ENCODE peak calls at places on chromosomes 13 and 19, in eight cellular contexts. R is lower leg skin, Z is ovary, L is A549, E is GM12892, C is IMR-90, P is body of pancreas, V is Peyer's patch. Q is an unnamed sample.

GRCh38 chr19:38665219-38665931 is 17.9 kb downstream of the ACTN4 start:
- DNase-seq in P (no peak), V (no peak), C (no peak), Z (no peak), L (no peak), E (no peak), R (no peak), Q (no peak)

GRCh38 chr19:39998511-39998910 is 1.7 kb downstream of the ZNF546 start:
- DNase-seq in E (no peak), Z (no peak), V (no peak), P (no peak), C (peak), L (no peak), R (no peak), Q (no peak)

GRCh38 chr13:44050450-44051063 is 170.9 kb downstream of the LACC1 start:
- DNase-seq in Z (no peak), R (no peak), P (no peak), V (no peak), L (no peak), C (peak), E (no peak), Q (peak)

GRCh38 chr19:1663854-1664253 is 11.4 kb upstream of the TCF3 start:
- DNase-seq in L (no peak), V (no peak), E (peak), Z (no peak), C (no peak), P (no peak), R (no peak), Q (no peak)

GRCh38 chr13:44969858-44970484 is 19.3 kb downstream of the NUFIP1 start:
- DNase-seq in R (no peak), Z (no peak), P (no peak), C (peak), V (no peak), L (peak), E (no peak), Q (peak)

GRCh38 chr19:6732803-6733337 is 4.5 kb downstream of the GPR108 start:
- DNase-seq in E (no peak), L (no peak), V (no peak), Z (no peak), C (no peak), R (no peak), P (no peak), Q (no peak)

GRCh38 chr13:44231786-44232516 is 141.7 kb upstream of the SERP2 start:
- DNase-seq in Z (peak), P (peak), V (peak), E (no peak), L (peak), R (peak), C (peak), Q (no peak)

GRCh38 chr19:32876919-32877285 is 7.3 kb upstream of the SLC7A9 start:
- DNase-seq in L (no peak), V (peak), E (no peak), R (peak), Z (no peak), C (peak), P (no peak), Q (no peak)

GRCh38 chr13:30736921-30737320 is 1.6 kb downstream of the ALOX5AP start:
- DNase-seq in C (no peak), Z (no peak), P (no peak), E (no peak), R (no peak), L (no peak), V (no peak), Q (no peak)

GRCh38 chr13:60329221-60329983 is 67.6 kb upstream of the TDRD3 start:
- DNase-seq in V (no peak), R (no peak), Z (no peak), L (no peak), E (no peak), P (peak), C (peak), Q (peak)

GRCh38 chr19:4374451-4375163 is 25.7 kb downstream of the SH3GL1 start:
- DNase-seq in L (peak), C (peak), P (peak), Z (peak), R (peak), V (peak), E (no peak), Q (peak)

GRCh38 chr13:30020726-30021312 is 170.4 kb upstream of the UBL3 start:
- DNase-seq in Z (no peak), C (peak), P (no peak), R (no peak), E (no peak), L (no peak), V (no peak), Q (no peak)

GRCh38 chr19:4980838-4981680 is 12.1 kb downstream of the KDM4B start:
- DNase-seq in V (no peak), R (no peak), L (no peak), Z (no peak), P (no peak), C (no peak), E (peak), Q (no peak)

GRCh38 chr19:30664358-30665058 is 292.3 kb downstream of the ZNF536 start:
- DNase-seq in V (peak), L (no peak), P (peak), C (peak), Z (no peak), E (no peak), R (no peak), Q (no peak)

GRCh38 chr19:33445752-33446070 is 72.2 kb downstream of the CEBPG start:
- DNase-seq in L (no peak), E (no peak), R (peak), P (no peak), V (no peak), Z (no peak), C (no peak), Q (no peak)

GRCh38 chr19:6678690-6679109 is 8.7 kb upstream of the TNFSF14 start:
- DNase-seq in V (no peak), L (no peak), P (no peak), C (no peak), R (no peak), Z (no peak), E (no peak), Q (no peak)

GRCh38 chr13:60230593-60230992 is 66.9 kb upstream of the DIAPH3 start:
- DNase-seq in Z (no peak), P (no peak), E (no peak), V (no peak), R (no peak), C (peak), L (no peak), Q (peak)

GRCh38 chr19:44702551-44703176 is 3.7 kb downstream of the CEACAM16 start:
- DNase-seq in E (no peak), C (no peak), R (no peak), Z (no peak), L (no peak), V (no peak), P (no peak), Q (no peak)

GRCh38 chr19:10270180-10270615 is 722 bp upstream of the ICAM1 start:
- DNase-seq in L (no peak), V (peak), R (peak), P (peak), C (no peak), Z (peak), E (no peak), Q (peak)

GRCh38 chr13:30607908-30608307 is 9.8 kb upstream of the USPL1 start:
- DNase-seq in C (no peak), R (no peak), Z (no peak), P (no peak), L (no peak), E (peak), V (no peak), Q (no peak)

GRCh38 chr13:43265028-43265427 is 241.6 kb downstream of the DNAJC15 start:
- DNase-seq in R (no peak), C (no peak), E (no peak), P (no peak), Z (no peak), L (no peak), V (no peak), Q (no peak)

GRCh38 chr13:34372581-34372980 is 554.6 kb downstream of the RFC3 start:
- DNase-seq in L (peak), V (no peak), R (no peak), P (no peak), Z (no peak), E (no peak), C (no peak), Q (no peak)

GRCh38 chr19:47707135-47707925 is 5.9 kb upstream of the EHD2 start:
- DNase-seq in E (peak), C (peak), R (peak), P (peak), Z (peak), L (peak), V (peak), Q (peak)

GRCh38 chr13:33910267-33910666 is 92.3 kb downstream of the RFC3 start:
- DNase-seq in V (no peak), L (no peak), R (no peak), P (no peak), Z (no peak), E (no peak), C (no peak), Q (no peak)

GRCh38 chr19:49677232-49677881 is at the start of gene PRMT1:
- DNase-seq in L (no peak), E (no peak), Z (peak), P (peak), C (no peak), R (no peak), V (no peak), Q (peak)

GRCh38 chr19:1874554-1875185 is 10.6 kb downstream of the ABHD17A start:
- DNase-seq in P (no peak), V (no peak), C (no peak), E (no peak), L (no peak), Z (no peak), R (no peak), Q (peak)

GRCh38 chr13:35771898-35772297 is 295.4 kb upstream of the MAB21L1 start:
- DNase-seq in C (peak), R (no peak), E (no peak), Z (no peak), L (no peak), V (no peak), P (no peak), Q (no peak)

GRCh38 chr19:33094504-33095067 is 13.6 kb downstream of the GPATCH1 start:
- DNase-seq in P (no peak), E (no peak), V (no peak), R (no peak), C (no peak), L (no peak), Z (no peak), Q (no peak)

GRCh38 chr13:75813323-75813722 is 177.2 kb downstream of the LMO7 start:
- DNase-seq in E (no peak), V (no peak), P (no peak), R (no peak), C (no peak), Z (no peak), L (no peak), Q (no peak)
- TF ChIP-seq POLR2A in E (no peak), V (no peak), P (no peak), R (no peak), C (no peak), Z (no peak), L (no peak), Q (no peak)

GRCh38 chr19:18204394-18205179 is 745 bp upstream of the RAB3A start:
- DNase-seq in L (no peak), V (peak), P (peak), C (no peak), Z (peak), E (no peak), R (no peak), Q (no peak)
- TF ChIP-seq POLR2A in L (no peak), V (no peak), P (no peak), C (peak), Z (peak), E (no peak), R (peak), Q (peak)

GRCh38 chr19:9000933-9001332 is 9.3 kb downstream of the MUC16 start:
- DNase-seq in E (no peak), Z (no peak), L (no peak), P (no peak), C (no peak), V (no peak), R (no peak), Q (no peak)
- TF ChIP-seq POLR2A in E (no peak), Z (no peak), L (no peak), P (no peak), C (no peak), V (no peak), R (no peak), Q (no peak)

GRCh38 chr19:46391296-46392251 is 21.8 kb downstream of the CCDC8 start:
- DNase-seq in P (no peak), R (no peak), Z (peak), C (no peak), E (no peak), L (no peak), V (no peak), Q (no peak)
- TF ChIP-seq POLR2A in P (no peak), R (no peak), Z (no peak), C (no peak), E (no peak), L (no peak), V (no peak), Q (no peak)

DNA sequence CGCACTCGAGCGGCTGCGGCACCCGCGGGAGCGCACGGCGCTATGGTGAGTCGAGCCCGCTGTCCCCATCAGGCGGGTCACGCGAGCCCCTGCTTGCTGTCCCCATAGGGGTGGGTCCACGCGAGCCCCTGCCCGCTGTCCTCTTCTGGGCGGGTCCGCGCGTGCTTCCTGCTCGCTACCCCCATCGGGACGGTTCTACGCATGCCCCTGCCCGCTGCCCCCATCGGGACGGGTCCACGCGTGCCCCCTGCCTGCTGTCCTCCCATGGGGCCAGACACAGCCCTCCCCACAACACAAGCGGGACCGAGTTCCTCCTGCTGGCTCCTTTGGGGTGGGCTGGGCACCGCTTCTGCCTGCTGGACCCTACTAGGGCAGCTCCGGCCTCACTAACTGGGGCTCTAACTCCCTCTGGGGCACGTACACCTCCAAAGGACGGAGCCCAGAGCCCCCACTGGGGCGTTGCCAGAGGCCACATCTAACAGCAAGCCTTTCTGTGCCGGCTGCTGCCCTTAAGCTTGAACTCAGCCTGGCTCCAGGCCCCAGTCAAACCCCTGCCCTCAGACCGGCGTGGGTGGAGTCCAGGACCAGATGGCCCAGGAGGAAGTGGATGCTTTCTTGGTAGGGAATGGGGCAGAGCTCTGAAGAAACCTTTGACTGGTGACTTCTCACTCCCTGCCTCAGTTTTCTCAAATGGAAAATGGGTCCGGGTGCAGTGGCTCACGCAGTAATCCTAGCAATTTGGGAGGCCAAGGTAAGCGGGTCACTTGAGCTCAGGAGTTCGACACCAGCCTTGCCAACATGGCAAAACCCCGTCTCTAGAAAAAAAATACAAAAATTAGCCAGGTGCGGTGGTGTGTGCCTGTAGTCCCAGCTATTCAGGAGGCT is 722 bp downstream of the COLGALT1 start:
- DNase-seq in C (peak), P (peak), Z (peak), V (peak), L (no peak), E (no peak), R (peak), Q (no peak)
- TF ChIP-seq POLR2A in C (no peak), P (no peak), Z (no peak), V (peak), L (peak), E (no peak), R (no peak), Q (no peak)

Q was measured in erythroblast.